ENCODE peak calls at places on chromosome 1, in four cellular contexts. V, U, Z and A are unnamed samples.
A peak's percentile ranks its signal among the peaks of the same experiment; 100 is the strongest.

GRCh38 chr1:112575154-112575804 is 43.7 kb downstream of the ST7L start:
- DNase-seq in V (no peak), Z (peak; percentile 62), U (no peak), A (peak; percentile 71)

GRCh38 chr1:59079434-59080135 is 217.3 kb upstream of the FGGY start:
- DNase-seq in Z (no peak), V (no peak), U (no peak), A (no peak)

GRCh38 chr1:198713081-198713480 is 74.2 kb downstream of the PTPRC start:
- DNase-seq in V (no peak), Z (no peak), U (no peak), A (no peak)

GRCh38 chr1:218739426-218739825 is 394.3 kb downstream of the TGFB2 start:
- DNase-seq in U (no peak), V (no peak), Z (no peak), A (no peak)

GRCh38 chr1:75423616-75424015 is 187.3 kb downstream of the SLC44A5 start:
- DNase-seq in Z (peak; percentile 57), U (peak; percentile 2), V (no peak), A (no peak)

GRCh38 chr1:187691439-187691838 is 862.7 kb downstream of the PLA2G4A start:
- DNase-seq in Z (no peak), U (peak; percentile 8), V (no peak), A (peak; percentile 55)

GRCh38 chr1:162186406-162186805 is 116.9 kb downstream of the NOS1AP start:
- DNase-seq in Z (no peak), V (no peak), U (no peak), A (no peak)

GRCh38 chr1:112056354-112056753 is 66.9 kb upstream of the KCND3 start:
- DNase-seq in V (no peak), Z (no peak), U (no peak), A (no peak)

GRCh38 chr1:29749021-29749420 is 512.7 kb downstream of the PTPRU start:
- DNase-seq in U (no peak), V (no peak), Z (no peak), A (no peak)

GRCh38 chr1:58883888-58884482 is 100.1 kb upstream of the JUN start:
- DNase-seq in V (no peak), U (no peak), Z (peak; percentile 88), A (no peak)

GRCh38 chr1:207911983-207912760 is 1.2 kb upstream of the CD34 start:
- DNase-seq in Z (no peak), V (no peak), U (no peak), A (no peak)

GRCh38 chr1:244918422-244919319 is 54.3 kb upstream of the HNRNPU start:
- DNase-seq in U (no peak), Z (peak; percentile 85), V (no peak), A (peak; percentile 40)

GRCh38 chr1:192477630-192478029 is 97.9 kb upstream of the RGS1 start:
- DNase-seq in U (peak; percentile 16), V (peak; percentile 17), Z (no peak), A (peak; percentile 33)

GRCh38 chr1:30874176-30874575 is 34.4 kb downstream of the SDC3 start:
- DNase-seq in V (no peak), Z (no peak), U (no peak), A (no peak)

GRCh38 chr1:161307230-161307768 is 2.5 kb downstream of the MPZ start:
- DNase-seq in Z (peak; percentile 77), V (no peak), U (peak; percentile 54), A (peak; percentile 29)

GRCh38 chr1:64915381-64916274 is 50.7 kb downstream of the JAK1 start:
- DNase-seq in V (no peak), Z (no peak), U (peak; percentile 93), A (peak; percentile 81)

GRCh38 chr1:230149751-230150584 is 82.9 kb downstream of the GALNT2 start:
- DNase-seq in Z (peak; percentile 56), U (no peak), V (peak; percentile 60), A (no peak)

GRCh38 chr1:237327061-237327460 is 285.1 kb downstream of the RYR2 start:
- DNase-seq in U (no peak), Z (no peak), V (no peak), A (peak; percentile 2)

GRCh38 chr1:47175227-47175934 is 14.5 kb downstream of the PDZK1IP1 start:
- DNase-seq in Z (peak; percentile 83), V (no peak), U (peak; percentile 64), A (peak; percentile 59)

GRCh38 chr1:117284408-117285215 is 73.9 kb upstream of the VTCN1 start:
- DNase-seq in V (no peak), Z (peak; percentile 61), U (peak; percentile 52), A (peak; percentile 43)

GRCh38 chr1:212232020-212232570 is 53.1 kb upstream of the PPP2R5A start:
- DNase-seq in V (no peak), Z (no peak), U (no peak), A (no peak)

GRCh38 chr1:173946380-173946921 is 29.3 kb upstream of the SERPINC1 start:
- DNase-seq in V (no peak), Z (no peak), U (no peak), A (no peak)

GRCh38 chr1:25765910-25766645 is 33.9 kb upstream of the SELENON start:
- DNase-seq in V (no peak), U (no peak), Z (no peak), A (no peak)

GRCh38 chr1:3079381-3080093 is 10.5 kb downstream of the PRDM16 start:
- DNase-seq in U (no peak), V (no peak), Z (no peak), A (no peak)

GRCh38 chr1:202656951-202657646 is 53.2 kb downstream of the SYT2 start:
- DNase-seq in Z (peak; percentile 63), V (no peak), U (peak; percentile 19), A (peak; percentile 62)
- TF ChIP-seq KDM1A in Z (no peak), V (no peak), U (no peak), A (no peak)

GRCh38 chr1:16396591-16396990 is 29.5 kb downstream of the SZRD1 start:
- DNase-seq in Z (no peak), V (no peak), U (no peak), A (no peak)
- TF ChIP-seq KDM1A in Z (no peak), V (no peak), U (no peak), A (no peak)

GRCh38 chr1:155970531-155971167 is 7.7 kb downstream of the ARHGEF2 start:
- DNase-seq in Z (peak; percentile 80), V (no peak), U (no peak), A (no peak)
- TF ChIP-seq KDM1A in Z (peak; percentile 38), V (no peak), U (no peak), A (no peak)

DNA sequence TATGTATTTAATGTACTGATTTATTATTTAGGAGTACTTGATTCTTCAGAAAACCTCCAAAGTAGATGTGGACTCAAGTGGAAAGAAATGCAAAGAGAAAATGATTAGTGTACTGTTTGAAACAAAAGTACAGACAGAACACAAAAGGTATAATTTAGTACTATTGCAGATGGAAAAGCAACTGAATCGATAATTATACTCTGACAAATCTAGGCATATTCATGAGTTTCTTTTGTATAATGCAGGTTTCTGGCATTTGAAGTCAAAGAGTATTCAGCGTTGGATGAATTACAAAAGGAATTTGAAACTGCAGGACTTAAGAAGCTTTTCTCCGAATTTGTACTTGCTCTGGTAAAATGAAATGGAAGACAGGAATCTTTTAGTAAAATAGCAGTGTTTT is 12.5 kb downstream of the RWDD3 start:
- DNase-seq in Z (no peak), U (no peak), V (no peak), A (no peak)
- TF ChIP-seq KDM1A in Z (no peak), U (no peak), V (no peak), A (no peak)

DNA sequence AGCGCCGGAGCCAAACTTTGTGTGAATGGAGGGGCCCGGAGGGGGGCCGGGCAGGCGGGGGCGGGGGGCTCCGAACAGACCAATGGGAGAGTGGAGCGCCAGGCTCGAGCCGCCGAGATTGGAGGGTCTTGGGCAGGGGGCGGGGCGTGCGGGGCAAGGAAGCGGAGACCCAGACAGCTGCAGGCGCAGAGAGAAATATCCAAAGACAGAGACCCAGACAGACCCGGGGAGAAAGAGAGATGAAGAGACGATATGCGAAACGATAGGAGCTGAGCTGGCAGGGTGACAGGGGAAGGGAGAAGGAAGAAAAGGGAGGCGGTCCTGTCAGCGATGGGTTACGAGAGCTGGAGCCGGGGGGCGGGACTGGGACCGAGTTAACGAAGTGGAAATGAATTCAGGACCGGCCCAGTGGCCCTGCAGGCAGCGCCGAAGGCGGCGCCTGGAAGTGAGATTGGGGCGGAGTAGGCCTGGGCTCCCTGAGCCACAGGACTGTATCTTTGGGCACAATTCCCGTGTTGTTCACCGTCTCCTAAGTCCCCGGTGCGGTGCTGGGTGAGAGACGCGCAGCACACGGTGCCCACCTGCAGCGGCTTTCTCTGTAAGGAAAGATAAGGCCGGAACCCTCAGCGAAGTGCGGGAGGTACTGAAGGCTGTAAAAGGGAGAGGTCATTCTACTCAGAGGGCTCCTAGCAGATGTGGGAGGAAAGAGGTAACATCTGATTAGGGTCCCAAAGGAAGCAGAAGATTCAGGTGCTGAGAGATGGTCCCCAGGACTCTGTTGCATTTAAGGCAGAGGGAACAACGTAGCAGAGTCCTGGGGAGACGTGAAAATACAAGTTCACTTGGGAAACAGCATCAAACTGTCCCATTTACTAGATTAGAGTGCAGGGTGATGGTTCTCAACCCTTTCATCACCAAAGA is 543 bp upstream of the KCNJ10 start:
- DNase-seq in V (no peak), Z (peak; percentile 80), U (peak; percentile 81), A (peak; percentile 36)
- TF ChIP-seq KDM1A in V (no peak), Z (no peak), U (no peak), A (no peak)

GRCh38 chr1:228471154-228471761 is 15.9 kb upstream of the RNF187 start:
- DNase-seq in Z (no peak), U (no peak), V (no peak), A (no peak)

GRCh38 chr1:228465571-228466146 is 21.5 kb upstream of the RNF187 start:
- DNase-seq in Z (no peak), U (no peak), V (no peak), A (no peak)

GRCh38 chr1:228472655-228473054 is 14.5 kb upstream of the RNF187 start:
- DNase-seq in V (no peak), U (no peak), Z (no peak), A (no peak)

GRCh38 chr1:228471762-228472398 is 15.3 kb upstream of the RNF187 start:
- DNase-seq in Z (peak; percentile 73), V (no peak), U (peak; percentile 45), A (peak; percentile 64)

GRCh38 chr1:228469413-228470162 is 17.6 kb upstream of the RNF187 start:
- DNase-seq in V (no peak), U (no peak), Z (no peak), A (no peak)
- TF ChIP-seq KDM1A in V (no peak), U (no peak), Z (no peak), A (no peak)